ENCODE peak calls at places on chromosomes 12 and 14, in four cellular contexts. C, D, M and F are unnamed samples.

GRCh38 chr14:42980419-42980818 is 1373.7 kb downstream of the LRFN5 start:
- DNase-seq in D (no peak), M (no peak), C (no peak), F (no peak)

GRCh38 chr14:32559048-32559447 is 229.9 kb downstream of the AKAP6 start:
- DNase-seq in M (no peak), C (no peak), D (no peak), F (no peak)

GRCh38 chr12:46855760-46856159 is 30.0 kb upstream of the SLC38A4 start:
- DNase-seq in C (no peak), M (no peak), D (no peak), F (no peak)

GRCh38 chr14:105999361-106000028 is 473.1 kb downstream of the TMEM121 start:
- DNase-seq in D (no peak), M (peak; percentile 79), C (peak; percentile 18), F (peak; percentile 70)

GRCh38 chr12:122102331-122102730 is 23.8 kb downstream of the MLXIP start:
- DNase-seq in M (no peak), D (no peak), C (no peak), F (no peak)

GRCh38 chr14:91372680-91373495 is 44.7 kb downstream of the CCDC88C start:
- DNase-seq in C (peak; percentile 79), D (no peak), M (no peak), F (no peak)

GRCh38 chr12:12902036-12902435 is 10.7 kb downstream of the GPRC5A start:
- DNase-seq in C (no peak), M (no peak), D (no peak), F (no peak)

GRCh38 chr12:70248916-70249315 is 5.7 kb downstream of the CNOT2 start:
- DNase-seq in M (no peak), C (no peak), D (no peak), F (no peak)

GRCh38 chr12:132660047-132660446 is 27.1 kb downstream of the POLE start:
- DNase-seq in D (no peak), C (no peak), M (no peak), F (no peak)

GRCh38 chr14:29454026-29454693 is 473.5 kb downstream of the PRKD1 start:
- DNase-seq in D (no peak), M (no peak), C (no peak), F (no peak)

GRCh38 chr12:12645485-12645884 is 33.8 kb downstream of the CREBL2 start:
- DNase-seq in C (peak; percentile 2), D (no peak), M (no peak), F (peak; percentile 51)

GRCh38 chr12:83432176-83432719 is 745.5 kb downstream of the TMTC2 start:
- DNase-seq in M (no peak), C (no peak), D (no peak), F (peak; percentile 55)

GRCh38 chr12:51943346-51943745 is 8.2 kb upstream of the ACVR1B start:
- DNase-seq in M (no peak), C (no peak), D (no peak), F (no peak)

GRCh38 chr14:106657460-106657859 is 1131.1 kb downstream of the TMEM121 start:
- DNase-seq in C (no peak), D (no peak), M (no peak), F (no peak)

GRCh38 chr12:96237465-96238077 is 43.4 kb downstream of the ELK3 start:
- DNase-seq in M (no peak), D (no peak), C (no peak), F (peak; percentile 91)

GRCh38 chr12:128980623-128981022 is 127.3 kb downstream of the GLT1D1 start:
- DNase-seq in M (no peak), D (no peak), C (no peak), F (no peak)

GRCh38 chr12:102454808-102455760 is 25.3 kb downstream of the IGF1 start:
- DNase-seq in D (no peak), M (no peak), C (no peak), F (no peak)

GRCh38 chr14:79018846-79019245 is 848.7 kb downstream of the NRXN3 start:
- DNase-seq in D (no peak), C (no peak), M (no peak), F (no peak)

GRCh38 chr12:14769462-14769836 is 33.8 kb downstream of the WBP11 start:
- DNase-seq in M (no peak), D (no peak), C (no peak), F (peak; percentile 37)

GRCh38 chr14:101174522-101174838 is 271.0 kb upstream of the RTL1 start:
- DNase-seq in D (no peak), M (no peak), C (peak; percentile 90), F (no peak)

GRCh38 chr12:101733166-101733565 is 6.1 kb downstream of the SYCP3 start:
- DNase-seq in M (no peak), C (no peak), D (no peak), F (no peak)

GRCh38 chr14:92993302-92993701 is 70.4 kb downstream of the CHGA start:
- DNase-seq in C (no peak), D (no peak), M (peak; percentile 76), F (no peak)

GRCh38 chr14:21104448-21105060 is 3.7 kb downstream of the TMEM253 start:
- DNase-seq in M (peak; percentile 92), C (peak; percentile 85), D (peak; percentile 69), F (peak; percentile 84)

GRCh38 chr12:70670948-70671347 is 33.7 kb upstream of the PTPRB start:
- DNase-seq in D (no peak), C (no peak), M (no peak), F (no peak)

GRCh38 chr12:116066381-116067230 is 210.9 kb downstream of the MED13L start:
- DNase-seq in M (no peak), C (peak; percentile 4), D (no peak), F (peak; percentile 74)

GRCh38 chr14:104604461-104605449 is at the start of gene TMEM179:
- DNase-seq in C (peak; percentile 93), D (no peak), M (no peak), F (no peak)